ENCODE peak calls at places on chromosomes 1 and 21, in ten cellular contexts. Z is uterus, E is heart left ventricle, H is body of pancreas, X is A549, Y is right lobe of liver, L is K562, F is transverse colon, O is GM12892, D is testis. V is an unnamed sample.

GRCh38 chr1:159279754-159280153 is 22.4 kb upstream of the FCER1A start:
- DNase-seq in Z (no peak), E (no peak), H (no peak), X (no peak), Y (no peak), L (no peak), F (no peak), O (no peak), D (no peak), V (no peak)

GRCh38 chr21:42566524-42567180 is 53.0 kb downstream of the SLC37A1 start:
- DNase-seq in Z (peak), E (no peak), H (peak), X (no peak), Y (peak), L (no peak), F (peak), O (no peak), D (peak), V (peak)

GRCh38 chr1:157025856-157026255 is 19.7 kb downstream of the ARHGEF11 start:
- DNase-seq in Z (peak), E (no peak), H (no peak), X (no peak), Y (no peak), L (no peak), F (no peak), O (no peak), D (no peak), V (no peak)

GRCh38 chr21:29302340-29302991 is 3.7 kb downstream of the BACH1 start:
- DNase-seq in Z (no peak), E (no peak), H (no peak), X (no peak), Y (no peak), L (no peak), F (no peak), O (no peak), D (no peak), V (no peak)

GRCh38 chr1:35449334-35450008 is 107.7 kb downstream of the KIAA0319L start:
- DNase-seq in Z (no peak), E (no peak), H (no peak), X (no peak), Y (no peak), L (no peak), F (no peak), O (no peak), D (no peak), V (no peak)

GRCh38 chr1:55257958-55258357 is 42.8 kb upstream of the USP24 start:
- DNase-seq in Z (no peak), E (no peak), H (no peak), X (no peak), Y (no peak), L (peak), F (peak), O (no peak), D (no peak), V (no peak)

GRCh38 chr21:45982758-45983731 is 1.5 kb downstream of the COL6A1 start:
- DNase-seq in Z (peak), E (peak), H (peak), X (no peak), Y (peak), L (no peak), F (peak), O (peak), D (no peak), V (no peak)

GRCh38 chr1:175158133-175158532 is 34.4 kb downstream of the KIAA0040 start:
- DNase-seq in Z (no peak), E (no peak), H (no peak), X (no peak), Y (no peak), L (no peak), F (no peak), O (no peak), D (no peak), V (no peak)

GRCh38 chr21:38910390-38911008 is 104.8 kb downstream of the ETS2 start:
- DNase-seq in Z (no peak), E (no peak), H (peak), X (no peak), Y (peak), L (no peak), F (peak), O (no peak), D (no peak), V (no peak)

GRCh38 chr21:34887729-34888568 is 161.2 kb downstream of the RUNX1 start:
- DNase-seq in Z (peak), E (peak), H (peak), X (peak), Y (peak), L (peak), F (peak), O (peak), D (peak), V (peak)

GRCh38 chr1:53128401-53128800 is 14.0 kb downstream of the SLC1A7 start:
- DNase-seq in Z (no peak), E (no peak), H (peak), X (no peak), Y (no peak), L (no peak), F (no peak), O (no peak), D (no peak), V (no peak)

DNA sequence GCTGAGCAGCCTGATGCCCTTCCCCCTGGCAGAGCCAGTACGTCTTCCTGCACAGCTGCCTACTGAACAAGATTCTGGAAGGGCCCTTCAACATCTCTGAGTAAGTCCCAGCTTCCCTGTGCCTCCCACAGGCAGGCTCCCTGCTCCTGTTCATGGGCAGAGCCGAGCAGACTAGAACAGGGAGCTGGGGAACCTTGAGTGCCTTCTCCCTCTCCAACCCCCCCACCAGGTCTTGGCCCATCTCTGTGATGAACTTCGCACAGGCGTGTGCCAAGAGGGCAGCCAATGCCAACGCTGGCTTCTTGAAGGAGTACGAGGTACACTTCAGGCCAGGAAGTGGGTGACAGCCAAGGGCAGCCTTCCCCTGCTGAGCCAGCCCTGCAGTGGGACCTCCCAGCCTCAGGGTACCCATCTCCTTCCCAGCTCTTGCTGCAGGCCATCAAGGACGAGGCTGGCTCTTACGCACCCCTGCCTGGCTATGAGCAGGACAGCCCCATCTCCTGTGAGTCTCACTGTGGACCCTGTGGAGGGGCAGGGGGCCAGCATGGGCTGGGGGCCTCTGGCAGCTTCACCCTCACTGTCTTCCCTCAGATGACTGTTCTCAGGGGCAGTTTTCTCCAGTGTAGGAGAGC is 6.4 kb upstream of the LGR6 start:
- DNase-seq in Z (no peak), E (no peak), H (no peak), X (no peak), Y (no peak), L (no peak), F (peak), O (no peak), D (no peak), V (no peak)
- TF ChIP-seq POLR2A in Z (no peak), E (no peak), H (no peak), X (no peak), Y (no peak), L (no peak), F (no peak), O (no peak), D (no peak), V (no peak)

DNA sequence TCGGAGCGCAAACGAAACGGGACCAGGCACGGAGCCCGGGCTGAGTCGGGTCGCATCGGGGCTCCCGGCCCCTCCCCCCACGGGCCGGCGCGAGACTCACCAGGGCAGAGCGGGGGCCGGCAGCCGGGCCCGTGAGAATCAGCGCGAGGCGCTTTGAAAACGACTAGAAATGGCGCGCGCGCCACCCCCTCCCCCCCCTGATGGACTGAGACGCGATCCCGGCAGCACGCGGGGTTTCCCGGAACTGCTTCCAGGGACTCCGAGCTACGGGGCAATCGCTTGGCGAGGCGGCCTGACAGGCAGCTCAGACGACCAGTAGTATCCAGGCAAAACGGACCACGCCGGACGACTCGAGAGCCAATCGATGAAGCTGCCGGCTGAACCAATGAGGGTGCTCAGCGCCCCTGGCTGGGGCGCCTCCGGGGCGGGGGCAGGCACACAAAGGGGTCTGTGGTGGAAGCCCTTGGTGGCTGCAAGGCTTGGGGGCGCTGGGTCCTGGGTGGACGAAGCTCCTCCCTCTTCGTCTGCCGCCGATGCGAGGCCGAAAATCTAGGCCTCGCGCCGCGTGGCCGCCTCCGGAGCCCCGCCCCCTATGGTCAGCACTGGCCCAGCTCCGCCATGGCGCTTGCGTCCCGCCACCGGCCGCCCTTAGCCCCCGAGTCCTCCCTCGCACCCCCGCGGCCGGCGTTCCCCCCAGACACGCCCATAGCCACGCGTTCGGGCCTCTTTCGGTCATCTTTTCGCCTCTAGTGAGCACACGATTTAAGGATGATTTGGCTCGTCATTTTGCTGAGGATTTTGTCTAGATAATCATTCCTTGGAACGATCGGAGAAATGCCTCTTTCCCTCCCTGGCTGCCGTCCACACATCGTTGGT is at the start of gene HNRNPR:
- DNase-seq in Z (peak), E (peak), H (peak), X (peak), Y (peak), L (peak), F (peak), O (peak), D (peak), V (peak)
- TF ChIP-seq POLR2A in Z (peak), E (no peak), H (peak), X (peak), Y (peak), L (peak), F (peak), O (peak), D (peak), V (no peak)

GRCh38 chr1:151512326-151512725 is 1.1 kb downstream of the CGN start:
- DNase-seq in Z (no peak), E (no peak), H (no peak), X (no peak), Y (no peak), L (no peak), F (no peak), O (no peak), D (no peak), V (no peak)

GRCh38 chr1:151511636-151512215 is 539 bp downstream of the CGN start:
- DNase-seq in Z (no peak), E (no peak), H (peak), X (peak), Y (peak), L (peak), F (peak), O (no peak), D (peak), V (peak)

GRCh38 chr1:151514366-151514765 is 3.2 kb downstream of the CGN start:
- DNase-seq in Z (no peak), E (no peak), H (no peak), X (no peak), Y (peak), L (no peak), F (no peak), O (no peak), D (no peak), V (no peak)

GRCh38 chr1:151513626-151514101 is 2.5 kb downstream of the CGN start:
- DNase-seq in Z (no peak), E (no peak), H (peak), X (no peak), Y (peak), L (no peak), F (peak), O (no peak), D (no peak), V (peak)

GRCh38 chr1:151512801-151513625 is 1.8 kb downstream of the CGN start:
- DNase-seq in Z (no peak), E (no peak), H (peak), X (no peak), Y (peak), L (no peak), F (peak), O (no peak), D (no peak), V (peak)
- TF ChIP-seq POLR2A in Z (no peak), E (no peak), H (peak), X (no peak), Y (peak), L (no peak), F (peak), O (no peak), D (no peak), V (no peak)

DNA sequence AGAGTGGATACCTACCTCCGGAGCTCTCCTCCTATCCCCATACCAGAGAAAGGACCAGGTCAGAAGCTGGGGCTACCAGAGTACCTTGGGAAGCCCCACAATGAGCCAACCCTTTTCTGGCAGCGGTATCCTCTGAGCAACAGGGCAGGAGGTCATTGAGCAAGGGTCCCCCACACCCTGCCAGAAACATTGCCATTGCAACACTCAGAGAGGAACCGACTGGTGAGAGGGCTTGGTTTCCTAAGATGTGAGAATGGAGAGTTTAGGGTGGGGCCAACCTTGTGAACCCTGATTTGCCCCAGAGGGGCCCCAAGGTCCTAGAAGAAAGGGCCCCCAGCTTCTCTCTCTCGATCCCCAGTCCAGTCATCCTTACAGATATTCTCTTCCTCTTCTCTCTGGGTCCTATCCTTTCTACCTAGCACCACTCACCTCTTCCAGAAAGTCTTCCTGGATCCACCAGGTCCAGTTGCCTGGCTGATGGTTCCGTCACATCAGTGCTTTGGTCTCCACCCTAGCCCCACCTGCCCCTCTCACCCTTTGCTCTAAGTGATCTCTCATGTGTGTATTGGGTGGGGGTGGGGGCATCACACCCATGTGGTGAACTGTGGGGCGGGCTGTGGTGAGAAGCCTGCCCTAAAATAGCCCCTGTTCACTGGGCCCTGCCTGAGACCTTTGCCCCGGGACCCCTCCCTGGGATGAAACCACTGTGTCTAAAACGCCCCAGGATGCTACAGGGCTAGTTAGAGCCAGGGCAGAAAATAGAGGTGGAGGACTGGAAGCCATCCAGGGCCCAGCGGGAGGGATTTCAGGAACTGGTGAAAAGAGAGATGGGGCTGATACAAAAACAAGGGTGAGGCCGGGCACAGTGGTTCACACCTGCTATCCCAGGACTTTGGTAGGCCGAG is 8.7 kb downstream of the FGR start:
- DNase-seq in Z (no peak), E (no peak), H (no peak), X (no peak), Y (no peak), L (no peak), F (no peak), O (no peak), D (no peak), V (no peak)
- TF ChIP-seq POLR2A in Z (no peak), E (no peak), H (no peak), X (no peak), Y (no peak), L (no peak), F (no peak), O (peak), D (no peak), V (no peak)

DNA sequence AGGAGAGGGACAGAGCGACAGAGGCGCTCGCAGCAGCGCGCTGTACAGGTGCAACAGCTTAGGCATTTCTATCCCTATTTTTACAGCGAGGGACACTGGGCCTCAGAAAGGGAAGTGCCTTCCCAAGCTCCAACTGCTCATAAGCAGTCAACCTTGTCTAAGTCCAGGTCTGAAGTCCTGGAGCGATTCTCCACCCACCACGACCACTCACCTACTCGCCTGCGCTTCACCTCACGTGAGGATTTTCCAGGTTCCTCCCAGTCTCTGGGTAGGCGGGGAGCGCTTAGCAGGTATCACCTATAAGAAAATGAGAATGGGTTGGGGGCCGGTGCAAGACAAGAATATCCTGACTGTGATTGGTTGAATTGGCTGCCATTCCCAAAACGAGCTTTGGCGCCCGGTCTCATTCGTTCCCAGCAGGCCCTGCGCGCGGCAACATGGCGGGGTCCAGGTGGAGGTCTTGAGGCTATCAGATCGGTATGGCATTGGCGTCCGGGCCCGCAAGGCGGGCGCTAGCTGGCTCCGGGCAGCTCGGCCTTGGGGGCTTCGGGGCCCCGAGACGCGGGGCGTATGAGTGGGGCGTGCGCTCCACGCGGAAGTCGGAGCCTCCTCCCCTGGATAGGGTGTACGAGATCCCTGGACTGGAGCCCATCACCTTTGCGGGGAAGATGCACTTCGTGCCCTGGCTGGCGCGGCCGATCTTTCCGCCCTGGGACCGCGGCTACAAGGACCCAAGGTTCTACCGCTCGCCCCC is at the start of the genes CYB5RL and MRPL37:
- DNase-seq in Z (peak), E (peak), H (peak), X (peak), Y (peak), L (peak), F (peak), O (peak), D (peak), V (peak)
- TF ChIP-seq POLR2A in Z (no peak), E (no peak), H (no peak), X (peak), Y (peak), L (peak), F (peak), O (peak), D (no peak), V (peak)

DNA sequence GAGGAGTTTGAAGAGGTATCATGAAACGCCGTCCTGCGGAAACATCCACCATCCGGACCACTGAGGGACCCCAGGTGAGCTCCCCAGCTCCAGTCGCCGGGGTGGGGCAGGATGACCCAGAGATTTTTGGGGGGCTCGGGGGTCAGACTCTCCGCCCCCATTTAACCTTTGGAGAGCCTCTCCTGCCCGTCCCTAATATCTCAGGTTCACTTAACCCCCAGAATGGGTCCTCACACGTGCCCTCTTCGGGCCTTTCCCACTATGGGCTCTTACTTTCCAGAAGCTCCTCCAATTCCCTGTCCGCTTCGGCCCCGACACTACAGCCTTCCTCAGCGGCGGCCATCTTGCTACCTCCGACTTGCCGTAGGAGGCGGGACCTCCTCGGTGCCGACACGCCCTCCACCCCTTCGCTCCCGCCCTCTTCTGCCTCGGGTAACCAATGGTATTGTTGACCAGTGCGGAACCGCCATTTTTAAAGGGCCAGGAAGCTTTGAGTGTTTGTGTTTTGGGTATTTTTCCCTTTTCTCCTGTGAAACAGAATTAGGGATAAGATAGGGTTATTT is at the start of gene PEX19:
- DNase-seq in Z (peak), E (peak), H (peak), X (peak), Y (peak), L (peak), F (peak), O (peak), D (peak), V (peak)
- TF ChIP-seq POLR2A in Z (peak), E (no peak), H (no peak), X (peak), Y (peak), L (peak), F (peak), O (peak), D (peak), V (no peak)

GRCh38 chr1:93567255-93567918 is 114.2 kb downstream of the BCAR3 start:
- DNase-seq in Z (peak), E (no peak), H (no peak), X (no peak), Y (no peak), L (peak), F (no peak), O (no peak), D (peak), V (no peak)
- TF ChIP-seq POLR2A in Z (no peak), E (no peak), H (no peak), X (no peak), Y (no peak), L (peak), F (no peak), O (no peak), D (no peak), V (no peak)

DNA sequence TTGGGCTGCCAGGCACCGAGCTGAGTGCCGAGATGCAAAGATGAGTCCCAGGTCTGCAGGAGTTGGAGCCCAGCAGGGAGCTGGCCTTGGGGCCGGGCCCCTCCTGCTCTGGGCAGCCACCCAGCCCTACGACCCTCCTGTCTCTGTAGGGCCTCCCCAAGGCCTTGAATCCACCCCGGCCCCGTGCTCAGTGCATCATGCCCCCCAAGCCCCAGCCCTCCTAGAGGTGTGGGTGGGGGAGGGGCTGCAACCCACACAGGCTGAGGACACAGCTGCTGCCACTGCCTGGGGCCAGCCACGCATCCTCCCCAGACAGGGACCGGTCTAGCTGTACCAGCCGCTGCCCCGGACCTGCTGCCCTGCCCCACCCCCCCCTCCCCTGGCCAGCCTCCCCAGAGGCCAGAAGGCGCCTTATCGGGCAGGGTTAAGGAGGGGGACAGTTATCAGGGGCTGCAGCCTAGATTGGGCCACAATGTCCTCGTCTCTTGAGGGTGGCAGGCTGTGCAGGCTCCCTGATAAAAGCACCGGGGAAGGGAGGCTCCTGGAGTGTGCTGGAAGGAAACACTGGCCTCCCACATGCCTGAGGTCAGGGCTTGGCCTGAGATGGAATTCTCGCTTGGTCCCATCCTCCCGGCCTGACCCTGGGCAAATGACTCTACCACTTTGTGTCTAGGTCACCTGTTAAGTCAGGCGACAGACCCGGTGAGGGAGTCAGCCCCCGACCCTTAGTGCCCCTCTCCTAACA is 2.1 kb downstream of the SMIM1 start:
- DNase-seq in Z (no peak), E (no peak), H (no peak), X (no peak), Y (peak), L (peak), F (no peak), O (no peak), D (peak), V (no peak)
- TF ChIP-seq POLR2A in Z (no peak), E (no peak), H (no peak), X (no peak), Y (no peak), L (no peak), F (no peak), O (no peak), D (no peak), V (no peak)